ENCODE peak calls at places on chromosomes 7 and 10, in four cellular contexts. B, Y, P and T are unnamed samples.

GRCh38 chr7:127918130-127918529 is 113.1 kb downstream of the LRRC4 start:
- DNase-seq in P (no peak), B (no peak), Y (no peak), T (no peak)

GRCh38 chr10:119457966-119458766 is 84.4 kb downstream of the RGS10 start:
- DNase-seq in P (no peak), B (no peak), Y (no peak), T (no peak)

GRCh38 chr7:2016761-2017482 is 215.8 kb downstream of the MAD1L1 start:
- DNase-seq in P (no peak), Y (peak; percentile 73), B (no peak), T (peak; percentile 39)

GRCh38 chr10:110620108-110620719 is 23.9 kb upstream of the RBM20 start:
- DNase-seq in B (no peak), Y (no peak), P (no peak), T (no peak)

GRCh38 chr7:92042056-92042737 is 92.1 kb downstream of the CYP51A1 start:
- DNase-seq in Y (no peak), B (no peak), P (no peak), T (no peak)

GRCh38 chr10:1043532-1043995 is 5.4 kb downstream of the IDI1 start:
- DNase-seq in Y (peak; percentile 87), B (no peak), P (no peak), T (no peak)

GRCh38 chr7:3300221-3300650 is 816 bp upstream of the SDK1 start:
- DNase-seq in Y (no peak), P (peak; percentile 50), B (peak; percentile 70), T (peak; percentile 44)

GRCh38 chr10:4088354-4089066 is 303.5 kb upstream of the KLF6 start:
- DNase-seq in Y (no peak), B (no peak), P (no peak), T (no peak)

GRCh38 chr10:113273151-113273876 is 279.5 kb upstream of the HABP2 start:
- DNase-seq in P (peak; percentile 59), B (no peak), Y (no peak), T (peak; percentile 47)

GRCh38 chr10:132413226-132414205 is 16.5 kb downstream of the PWWP2B start:
- DNase-seq in P (no peak), Y (no peak), B (no peak), T (no peak)

GRCh38 chr10:122474145-122474739 is 12.9 kb downstream of the HTRA1 start:
- DNase-seq in P (no peak), B (no peak), Y (no peak), T (no peak)

GRCh38 chr7:70579397-70580097 is 552.4 kb upstream of the GALNT17 start:
- DNase-seq in B (no peak), Y (no peak), P (peak; percentile 41), T (no peak)

GRCh38 chr7:99844354-99844753 is 16.5 kb downstream of the CYP3A43 start:
- DNase-seq in Y (no peak), B (peak; percentile 42), P (no peak), T (no peak)

GRCh38 chr10:14583252-14583651 is 191.4 kb downstream of the FAM107B start:
- DNase-seq in P (no peak), Y (no peak), B (no peak), T (no peak)

GRCh38 chr7:18445483-18445882 is 50.1 kb upstream of the HDAC9 start:
- DNase-seq in P (no peak), B (no peak), Y (no peak), T (no peak)

GRCh38 chr7:11212080-11212711 is 238.5 kb downstream of the PHF14 start:
- DNase-seq in Y (no peak), B (no peak), P (peak; percentile 64), T (peak; percentile 80)

GRCh38 chr10:113563306-113564088 is 10.6 kb downstream of the HABP2 start:
- DNase-seq in B (no peak), Y (peak; percentile 94), P (peak; percentile 78), T (peak; percentile 91)

GRCh38 chr10:114266521-114266920 is 27.5 kb downstream of the VWA2 start:
- DNase-seq in Y (peak; percentile 72), P (no peak), B (no peak), T (no peak)

GRCh38 chr7:99997545-99998137 is 17.8 kb upstream of the ZKSCAN1 start:
- DNase-seq in B (no peak), Y (peak; percentile 87), P (peak; percentile 31), T (peak; percentile 40)

GRCh38 chr10:91410638-91411367 is 659 bp downstream of the HECTD2 start:
- DNase-seq in B (no peak), Y (no peak), P (peak; percentile 22), T (peak; percentile 17)

GRCh38 chr10:54402576-54402975 is 398.5 kb downstream of the PCDH15 start:
- DNase-seq in P (peak; percentile 33), Y (no peak), B (no peak), T (peak; percentile 42)

GRCh38 chr7:4659551-4660286 is 22.4 kb upstream of the FOXK1 start:
- DNase-seq in Y (no peak), P (no peak), B (no peak), T (no peak)

GRCh38 chr10:100347568-100348195 is 649 bp downstream of the SCD start:
- DNase-seq in Y (no peak), P (no peak), B (no peak), T (peak; percentile 33)

GRCh38 chr7:17680026-17680425 is 260.3 kb downstream of the SNX13 start:
- DNase-seq in B (no peak), P (peak; percentile 96), Y (peak; percentile 87), T (peak; percentile 73)

GRCh38 chr10:76252733-76253132 is 821.3 kb downstream of the LRMDA start:
- DNase-seq in Y (no peak), B (peak; percentile 92), P (no peak), T (no peak)

GRCh38 chr7:112286294-112287086 is 80.0 kb downstream of the ZNF277 start:
- DNase-seq in B (no peak), Y (no peak), P (no peak), T (no peak)

GRCh38 chr10:60101821-60102220 is 195.5 kb upstream of the CCDC6 start:
- DNase-seq in P (no peak), B (no peak), Y (no peak), T (no peak)

GRCh38 chr10:91493313-91493712 is 83.2 kb downstream of the HECTD2 start:
- DNase-seq in P (peak; percentile 51), B (no peak), Y (no peak), T (peak; percentile 3)

GRCh38 chr10:127408733-127409132 is 140.4 kb upstream of the NPS start:
- DNase-seq in B (no peak), Y (no peak), P (no peak), T (no peak)

GRCh38 chr10:5284311-5285057 is 80.3 kb upstream of the UCN3 start:
- DNase-seq in B (peak; percentile 64), P (peak; percentile 91), Y (no peak), T (no peak)